ENCODE peak calls at places on chromosomes 11 and 22, in four cellular contexts. D is endodermal cell; J is GM12865; C is CD4-positive, alpha-beta memory T cell. W is an unnamed sample.
A peak's percentile ranks its signal among the peaks of the same experiment; 100 is the strongest.

GRCh38 chr22:48276933-48277867 is 1514.8 kb downstream of the TBC1D22A start:
- DNase-seq in J (no peak), C (no peak), D (no peak), W (no peak)

GRCh38 chr22:37843746-37844089 is 416 bp downstream of the ANKRD54 start:
- DNase-seq in J (peak; percentile 73), C (peak; percentile 66), D (no peak), W (no peak)

GRCh38 chr11:117144477-117145392 is 648 bp downstream of the PAFAH1B2 start:
- DNase-seq in J (peak; percentile 68), D (peak; percentile 78), C (peak; percentile 46), W (peak; percentile 26)

GRCh38 chr22:42945736-42946135 is 69.2 kb downstream of the PACSIN2 start:
- DNase-seq in D (no peak), J (peak; percentile 22), C (no peak), W (no peak)

GRCh38 chr22:40685406-40685805 is 6.1 kb downstream of the MCHR1 start:
- DNase-seq in C (peak; percentile 52), D (no peak), J (no peak), W (no peak)

GRCh38 chr22:39960791-39961746 is 872 bp downstream of the TMA7B start:
- DNase-seq in D (no peak), C (peak; percentile 83), J (peak; percentile 97), W (peak; percentile 41)

GRCh38 chr11:110092577-110093406 is at the start of gene ZC3H12C:
- DNase-seq in C (no peak), J (peak; percentile 88), D (peak; percentile 94), W (peak; percentile 66)

GRCh38 chr11:80362578-80362977 is 921.7 kb upstream of the TENM4 start:
- DNase-seq in C (no peak), D (no peak), J (no peak), W (no peak)

GRCh38 chr11:26088391-26088790 is 243.5 kb upstream of the ANO3 start:
- DNase-seq in J (no peak), C (no peak), D (no peak), W (no peak)

GRCh38 chr11:9901931-9902330 is 238.1 kb downstream of the SWAP70 start:
- DNase-seq in D (no peak), J (no peak), C (no peak), W (no peak)

GRCh38 chr22:32994046-32994827 is 63.9 kb downstream of the SYN3 start:
- DNase-seq in C (no peak), D (no peak), J (no peak), W (no peak)

GRCh38 chr11:71467164-71467563 is 14.2 kb downstream of the NADSYN1 start:
- DNase-seq in C (no peak), J (no peak), D (no peak), W (no peak)

GRCh38 chr11:68827733-68828132 is 14.0 kb downstream of the CPT1A start:
- DNase-seq in J (no peak), C (no peak), D (no peak), W (no peak)

GRCh38 chr22:32745251-32745995 is 56.1 kb upstream of the TIMP3 start:
- DNase-seq in D (peak; percentile 96), J (no peak), C (no peak), W (no peak)

GRCh38 chr22:30687358-30687757 is 7.3 kb upstream of the OSBP2 start:
- DNase-seq in C (no peak), J (no peak), D (no peak), W (no peak)

GRCh38 chr11:83785942-83786341 is 499.8 kb upstream of the CCDC90B start:
- DNase-seq in C (no peak), D (no peak), J (no peak), W (no peak)

GRCh38 chr11:35323076-35323868 is 96.1 kb downstream of the SLC1A2 start:
- DNase-seq in C (no peak), J (no peak), D (no peak), W (no peak)

GRCh38 chr11:83477772-83478171 is 191.6 kb upstream of the CCDC90B start:
- DNase-seq in C (no peak), J (no peak), D (no peak), W (no peak)

GRCh38 chr11:66100272-66101037 is 30.4 kb downstream of the PACS1 start:
- DNase-seq in J (peak; percentile 86), C (peak; percentile 89), D (no peak), W (peak; percentile 83)
- H3K4me3 ChIP-seq in J (peak overlapping the region; percentile 37), C (peak overlapping the region; percentile 46), D (no peak overlapping the region), W (peak overlapping the region; percentile 55)

GRCh38 chr11:93194673-93195291 is 3.0 kb downstream of the SLC36A4 start:
- DNase-seq in J (no peak), C (no peak), D (no peak), W (no peak)
- H3K4me3 ChIP-seq in J (no peak overlapping the region), C (no peak overlapping the region), D (no peak overlapping the region), W (no peak overlapping the region)

DNA sequence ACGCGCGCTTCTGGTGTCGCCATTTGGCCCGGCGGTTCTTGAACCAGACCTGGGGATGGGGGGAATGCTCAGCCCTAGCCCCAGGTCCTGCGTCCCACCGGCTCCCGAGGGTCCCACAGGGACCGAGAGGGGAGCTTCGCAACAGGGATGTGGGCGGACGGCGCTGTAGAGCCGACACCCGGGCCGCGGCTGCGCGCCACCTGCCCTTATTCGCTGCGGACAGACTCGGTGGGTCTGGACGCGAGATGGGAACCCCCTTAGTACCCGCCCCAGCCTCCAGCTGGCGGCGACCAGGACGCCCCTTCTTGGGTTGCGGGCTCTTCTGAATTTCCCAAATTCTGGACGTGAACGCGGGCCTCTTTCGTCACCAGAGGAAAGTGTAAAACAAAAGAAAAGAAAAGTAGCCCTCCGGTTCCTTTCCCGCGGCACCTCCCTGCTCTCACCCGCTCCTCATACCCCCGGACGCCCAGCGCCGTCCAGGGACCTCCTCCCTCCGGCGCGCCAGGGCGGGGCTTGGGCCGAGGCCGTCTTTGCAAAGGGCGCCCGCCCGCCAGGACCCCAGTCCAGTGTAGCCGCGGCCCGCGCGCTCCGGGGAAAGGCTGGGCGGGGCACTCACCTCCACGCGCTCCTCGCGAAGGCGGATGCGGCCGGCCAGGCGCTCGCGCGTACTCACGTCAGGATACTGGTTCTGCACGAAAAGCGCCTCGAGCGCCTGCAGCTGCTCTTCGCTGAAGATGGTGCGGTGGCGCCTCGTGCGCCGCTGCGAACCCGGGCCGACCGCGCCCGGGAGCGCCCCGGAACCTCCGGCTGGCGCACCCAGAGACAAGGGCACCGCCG is 827 bp downstream of the GSC2 start:
- DNase-seq in J (no peak), C (no peak), D (peak; percentile 84), W (peak; percentile 50)
- H3K4me3 ChIP-seq in J (no peak overlapping the region), C (peak overlapping the region; percentile 14), D (no peak overlapping the region), W (no peak overlapping the region)

GRCh38 chr11:537622-538430 is 499 bp downstream of the LRRC56 start:
- DNase-seq in C (peak; percentile 40), D (no peak), J (no peak), W (no peak)
- H3K4me3 ChIP-seq in C (peak overlapping the region; percentile 69), D (peak overlapping the region; percentile 77), J (peak overlapping the region; percentile 70), W (peak overlapping the region; percentile 66)

GRCh38 chr11:129326921-129327320 is 48.7 kb upstream of the BARX2 start:
- DNase-seq in J (no peak), C (no peak), D (no peak), W (no peak)

GRCh38 chr11:129324533-129325175 is 51.0 kb upstream of the BARX2 start:
- DNase-seq in C (no peak), J (no peak), D (peak; percentile 56), W (no peak)

GRCh38 chr11:129322941-129323340 is 52.7 kb upstream of the BARX2 start:
- DNase-seq in D (peak; percentile 54), J (no peak), C (no peak), W (no peak)

GRCh38 chr11:129321076-129321475 is 54.6 kb upstream of the BARX2 start:
- DNase-seq in J (no peak), C (no peak), D (no peak), W (no peak)

DNA sequence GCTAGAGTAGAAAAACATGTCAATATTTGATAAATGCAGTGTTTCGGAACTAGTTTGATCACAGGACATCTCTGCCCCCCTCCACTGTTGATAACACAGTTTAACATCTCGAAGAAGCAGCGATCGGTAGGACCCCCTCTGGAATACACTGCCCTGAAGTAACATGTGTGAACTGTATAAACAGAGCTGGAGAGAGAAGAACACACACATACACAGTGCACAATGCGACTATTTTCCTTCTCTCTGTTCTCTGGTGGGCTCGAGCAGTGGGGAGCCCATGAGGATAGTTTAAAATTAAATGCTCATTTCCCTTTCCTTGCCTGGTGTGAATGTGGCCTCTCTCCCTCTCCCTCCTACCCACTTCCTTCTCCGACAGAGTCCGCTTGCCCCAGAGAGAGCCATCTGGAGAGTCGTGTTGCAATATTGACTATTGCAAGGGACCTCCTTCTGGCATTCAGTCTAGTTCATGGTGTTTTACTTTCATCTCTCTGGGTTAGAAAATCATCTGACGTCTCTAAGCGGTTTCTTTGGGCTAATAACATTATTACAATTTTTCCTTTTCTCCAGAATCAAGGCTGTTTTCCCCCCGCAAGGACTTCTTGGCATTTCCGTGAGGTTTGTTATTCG is 51.6 kb upstream of the BARX2 start:
- DNase-seq in D (peak; percentile 56), C (no peak), J (no peak), W (no peak)
- H3K4me3 ChIP-seq in D (no peak overlapping the region), C (no peak overlapping the region), J (no peak overlapping the region), W (no peak overlapping the region)